ENCODE peak calls at places on chromosomes 6 and 20, in nine cellular contexts. Z is left ventricle myocardium inferior, W is MM.1S, K is OCI-LY7, R is prostate gland, G is cardiac fibroblast, T is stomach, S is AG10803, O is ovary. Q is an unnamed sample.

GRCh38 chr6:129946439-129947140 is 71.8 kb upstream of the L3MBTL3 start:
- DNase-seq in Z (no peak), W (no peak), K (no peak), R (no peak), G (no peak), T (no peak), S (no peak), O (no peak), Q (no peak)

GRCh38 chr6:71280701-71281100 is 7.9 kb upstream of the OGFRL1 start:
- DNase-seq in Z (no peak), W (no peak), K (no peak), R (no peak), G (no peak), T (no peak), S (no peak), O (no peak), Q (no peak)

GRCh38 chr6:165660881-165661415 is 2.1 kb downstream of the PDE10A start:
- DNase-seq in Z (peak), W (no peak), K (no peak), R (no peak), G (no peak), T (no peak), S (no peak), O (no peak), Q (no peak)

GRCh38 chr20:10556519-10557083 is 117.2 kb downstream of the JAG1 start:
- DNase-seq in Z (no peak), W (no peak), K (no peak), R (no peak), G (no peak), T (no peak), S (no peak), O (no peak), Q (no peak)

GRCh38 chr6:157547112-157547511 is 166.1 kb downstream of the ZDHHC14 start:
- DNase-seq in Z (no peak), W (no peak), K (no peak), R (no peak), G (no peak), T (no peak), S (no peak), O (no peak), Q (no peak)

GRCh38 chr6:111342913-111343312 is 140.1 kb downstream of the REV3L start:
- DNase-seq in Z (no peak), W (no peak), K (no peak), R (no peak), G (peak), T (no peak), S (no peak), O (no peak), Q (peak)

GRCh38 chr20:60484316-60484715 is 526.1 kb downstream of the CDH26 start:
- DNase-seq in Z (no peak), W (no peak), K (no peak), R (no peak), G (no peak), T (no peak), S (no peak), O (no peak), Q (no peak)

GRCh38 chr20:62043131-62043914 is 22.4 kb downstream of the TAF4 start:
- DNase-seq in Z (peak), W (no peak), K (no peak), R (no peak), G (peak), T (no peak), S (no peak), O (peak), Q (no peak)

GRCh38 chr6:101770116-101770515 is 376.6 kb downstream of the GRIK2 start:
- DNase-seq in Z (no peak), W (no peak), K (no peak), R (no peak), G (no peak), T (no peak), S (no peak), O (no peak), Q (no peak)

GRCh38 chr20:26163890-26164289 is 467.2 kb upstream of the ZNF337 start:
- DNase-seq in Z (no peak), W (no peak), K (no peak), R (no peak), G (peak), T (no peak), S (peak), O (no peak), Q (no peak)

GRCh38 chr20:24462461-24463010 is 6.9 kb upstream of the SYNDIG1 start:
- DNase-seq in Z (no peak), W (peak), K (no peak), R (no peak), G (no peak), T (no peak), S (no peak), O (no peak), Q (no peak)

GRCh38 chr20:39822667-39823066 is 860.5 kb downstream of the DHX35 start:
- DNase-seq in Z (no peak), W (no peak), K (no peak), R (no peak), G (peak), T (no peak), S (peak), O (no peak), Q (no peak)

GRCh38 chr6:104669483-104669882 is 190.2 kb downstream of the HACE1 start:
- DNase-seq in Z (no peak), W (no peak), K (no peak), R (no peak), G (no peak), T (no peak), S (no peak), O (no peak), Q (no peak)

GRCh38 chr6:13488896-13489237 is 1.5 kb upstream of the GFOD1 start:
- DNase-seq in Z (no peak), W (no peak), K (no peak), R (no peak), G (no peak), T (no peak), S (no peak), O (no peak), Q (no peak)

GRCh38 chr6:155943635-155944034 is 488.0 kb upstream of the NOX3 start:
- DNase-seq in Z (no peak), W (no peak), K (no peak), R (no peak), G (no peak), T (no peak), S (no peak), O (no peak), Q (no peak)

GRCh38 chr6:122286512-122286911 is 112.9 kb upstream of the HSF2 start:
- DNase-seq in Z (no peak), W (no peak), K (no peak), R (no peak), G (peak), T (no peak), S (peak), O (no peak), Q (no peak)

GRCh38 chr6:15247750-15248450 is 2.0 kb downstream of the JARID2 start:
- DNase-seq in Z (peak), W (peak), K (peak), R (peak), G (peak), T (peak), S (peak), O (peak), Q (peak)

GRCh38 chr6:16482702-16483314 is 244.4 kb downstream of the GMPR start:
- DNase-seq in Z (no peak), W (no peak), K (no peak), R (no peak), G (no peak), T (no peak), S (no peak), O (no peak), Q (peak)

GRCh38 chr6:21828689-21829088 is 235.1 kb downstream of the SOX4 start:
- DNase-seq in Z (no peak), W (no peak), K (no peak), R (no peak), G (no peak), T (no peak), S (no peak), O (no peak), Q (no peak)

GRCh38 chr6:23654745-23655144 is 471.3 kb upstream of the NRSN1 start:
- DNase-seq in Z (no peak), W (no peak), K (no peak), R (no peak), G (no peak), T (no peak), S (no peak), O (no peak), Q (no peak)

GRCh38 chr6:81995548-81996289 is 243.2 kb upstream of the TENT5A start:
- DNase-seq in Z (no peak), W (no peak), K (no peak), R (no peak), G (peak), T (no peak), S (peak), O (no peak), Q (no peak)

GRCh38 chr6:73985891-73986290 is 289.9 kb downstream of the CD109 start:
- DNase-seq in Z (no peak), W (no peak), K (no peak), R (no peak), G (peak), T (no peak), S (peak), O (no peak), Q (peak)

GRCh38 chr20:49543858-49544437 is 24.0 kb downstream of the PTGIS start:
- DNase-seq in Z (no peak), W (no peak), K (no peak), R (no peak), G (no peak), T (no peak), S (no peak), O (no peak), Q (no peak)

GRCh38 chr6:137223370-137224131 is 4.4 kb upstream of the IFNGR1 start:
- DNase-seq in Z (no peak), W (no peak), K (peak), R (peak), G (peak), T (peak), S (no peak), O (no peak), Q (peak)
- TF ChIP-seq CTCF in Z (no peak), W (no peak), K (no peak), R (no peak), G (no peak), T (no peak), S (no peak), O (no peak), Q (no peak)

DNA sequence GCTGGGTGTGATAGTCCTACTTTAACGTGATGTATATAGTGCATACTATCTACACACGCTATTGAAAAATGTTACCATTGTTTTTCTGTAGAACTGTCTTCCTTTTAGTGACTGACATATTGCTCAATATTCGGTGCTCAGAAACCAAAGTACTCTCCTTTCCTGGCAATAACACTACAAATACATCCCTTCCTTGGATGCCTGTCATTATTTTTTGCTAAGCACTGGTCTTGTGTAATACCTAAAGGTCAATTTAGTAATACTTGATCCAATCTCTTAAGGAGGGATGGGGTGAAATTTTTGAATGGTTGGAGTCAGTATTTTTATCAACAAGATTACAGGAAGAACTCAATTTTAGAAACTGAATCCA is 23.9 kb downstream of the CNR1 start:
- DNase-seq in Z (no peak), W (no peak), K (no peak), R (no peak), G (no peak), T (no peak), S (no peak), O (no peak), Q (no peak)
- H3K4me3 ChIP-seq in Z (no peak), W (no peak), K (peak), R (no peak), G (no peak), T (no peak), S (no peak), O (no peak), Q (no peak)

DNA sequence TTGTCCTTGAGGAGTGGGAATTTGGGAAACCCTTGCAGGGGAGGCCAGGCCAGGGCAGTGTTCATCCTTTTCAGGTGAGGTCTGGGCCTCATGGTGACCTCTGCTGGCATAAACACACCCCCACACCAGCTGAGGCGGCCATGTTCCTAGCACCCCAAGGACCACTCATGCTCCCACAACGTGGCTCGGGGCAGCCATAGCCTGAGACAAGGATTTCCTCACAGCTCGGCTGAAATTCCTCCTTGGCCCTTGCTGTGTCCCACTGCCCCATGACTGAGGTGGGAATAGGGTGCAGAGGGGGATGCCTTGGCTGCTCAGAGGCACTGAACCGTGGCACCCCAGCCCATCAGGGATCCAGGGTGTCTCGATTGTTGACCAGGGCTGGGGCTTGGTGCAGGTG is 27.3 kb upstream of the SPDEF start:
- DNase-seq in Z (no peak), W (no peak), K (no peak), R (no peak), G (no peak), T (no peak), S (no peak), O (no peak), Q (peak)
- TF ChIP-seq CTCF in Z (no peak), W (peak), K (no peak), R (no peak), G (peak), T (peak), S (peak), O (no peak), Q (peak)

DNA sequence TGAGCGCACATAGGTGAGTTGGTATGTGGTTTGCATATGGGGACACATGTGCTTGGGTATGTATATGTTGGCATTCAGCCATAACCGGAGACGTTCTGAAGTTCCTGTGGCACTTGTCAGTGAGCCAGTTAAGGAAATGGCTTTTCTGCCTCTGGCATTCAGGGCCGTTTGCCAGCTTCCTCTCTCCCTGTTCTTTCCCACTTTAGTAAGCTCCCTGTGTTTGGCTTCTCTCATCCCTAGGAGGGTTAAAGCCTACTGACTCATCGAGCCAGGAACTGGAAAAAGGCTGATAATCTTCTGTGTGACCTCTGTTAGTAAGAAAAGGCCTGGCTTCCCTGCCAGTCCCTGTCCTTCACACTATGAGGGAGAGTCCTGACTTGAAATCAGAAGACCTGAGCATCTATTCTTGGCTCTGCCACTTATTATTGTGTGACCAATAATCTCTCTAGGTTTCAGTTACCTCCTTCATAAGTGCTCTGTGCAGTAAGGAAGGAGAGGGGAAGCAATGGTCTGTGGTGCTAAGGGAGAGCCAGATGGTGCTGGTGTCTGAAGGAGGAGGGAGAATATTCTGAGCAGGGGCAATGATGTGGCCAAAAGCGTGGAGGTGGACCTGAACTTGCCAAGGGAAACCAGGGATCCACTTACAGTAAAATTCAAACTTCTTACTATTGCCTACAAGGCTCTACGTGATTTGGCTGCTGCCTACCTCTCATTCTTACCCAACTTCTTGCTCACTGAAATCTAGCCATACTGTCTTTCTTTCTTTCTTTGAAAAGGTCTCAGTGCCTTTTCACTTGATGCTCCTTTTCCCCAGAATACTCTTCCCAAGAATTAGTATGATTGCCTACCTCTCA is 31.4 kb downstream of the ACSS2 start:
- DNase-seq in Z (peak), W (no peak), K (no peak), R (peak), G (peak), T (peak), S (peak), O (peak), Q (no peak)
- H3K4me3 ChIP-seq in Z (no peak), W (no peak), K (no peak), R (no peak), G (no peak), T (no peak), S (no peak), O (no peak), Q (no peak)

DNA sequence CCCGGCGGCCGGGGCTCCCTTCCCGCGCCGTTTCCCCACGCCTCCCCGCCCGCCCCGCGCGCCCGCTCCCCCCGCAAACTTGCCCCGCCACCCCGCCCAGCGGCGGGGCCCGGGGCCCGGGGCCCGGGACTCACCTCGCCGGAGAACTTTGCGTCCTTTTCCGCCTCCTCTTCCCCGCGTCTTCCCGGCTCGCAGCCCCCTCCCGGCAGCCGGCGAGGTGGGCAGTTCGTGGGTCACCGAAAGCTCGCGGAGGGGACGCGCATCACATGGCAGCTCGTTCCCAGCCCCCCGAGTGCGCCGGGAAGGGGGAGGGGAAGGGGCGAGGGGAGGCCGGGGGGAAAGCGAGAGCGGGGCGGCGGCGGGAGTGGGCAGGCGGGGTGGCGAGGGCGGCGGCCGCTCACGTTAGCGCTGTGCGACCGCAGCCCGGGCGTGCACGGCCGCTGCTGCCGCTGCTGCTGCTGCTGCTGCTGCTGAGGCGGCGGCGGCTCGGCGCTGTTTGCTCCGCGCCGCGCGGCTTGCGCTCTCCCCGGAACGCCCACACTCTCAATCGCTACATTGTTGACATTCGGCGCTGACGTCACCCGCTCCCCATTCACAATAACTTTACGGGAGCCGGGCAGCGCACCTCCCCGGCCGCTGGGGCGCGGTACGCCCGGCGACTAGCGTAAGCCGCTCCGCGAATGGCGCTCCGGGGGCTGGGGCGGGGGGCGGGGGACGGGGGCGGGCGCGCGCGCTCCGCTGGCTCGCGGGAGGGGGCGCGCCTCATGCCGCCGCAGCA is at the start of gene BACH2:
- DNase-seq in Z (peak), W (peak), K (peak), R (peak), G (peak), T (peak), S (peak), O (peak), Q (peak)
- TF ChIP-seq CTCF in Z (peak), W (peak), K (no peak), R (no peak), G (no peak), T (no peak), S (no peak), O (peak), Q (no peak)

DNA sequence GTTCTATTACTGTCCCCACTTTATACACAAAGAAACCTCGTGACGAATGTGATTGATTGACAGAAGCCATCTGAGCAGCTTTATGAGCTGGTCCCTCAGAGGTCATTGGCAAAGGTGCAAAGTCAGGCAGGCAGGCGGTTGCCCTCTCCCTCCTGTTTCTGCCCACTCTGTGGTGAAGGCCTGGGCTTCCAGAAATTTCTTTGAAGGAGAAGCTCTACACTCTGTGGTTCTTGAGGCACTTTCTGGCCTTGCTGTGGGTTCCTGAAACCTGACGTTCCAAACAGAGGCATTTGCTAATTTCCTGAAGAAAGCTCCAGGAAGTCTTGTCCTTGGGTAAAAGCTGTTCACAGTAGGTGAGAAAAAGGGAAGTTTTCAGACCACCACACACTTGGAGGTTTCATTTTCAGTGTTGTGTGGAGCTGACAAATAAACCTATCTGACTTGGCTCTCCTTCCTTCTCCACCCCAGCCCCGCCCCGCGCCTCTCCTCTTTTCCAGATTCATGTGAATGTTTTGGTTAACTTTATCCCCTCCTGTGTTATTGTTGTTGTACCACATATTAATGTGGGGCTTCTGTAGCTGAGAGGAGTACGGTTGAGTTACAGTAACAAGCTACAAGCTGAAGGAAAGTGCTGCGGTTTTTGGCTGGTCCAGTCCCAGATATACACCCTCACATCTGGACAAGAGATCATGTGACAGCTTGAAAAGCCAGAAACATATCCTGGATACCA is 274.1 kb downstream of the CLIC5 start:
- DNase-seq in Z (no peak), W (peak), K (peak), R (no peak), G (no peak), T (peak), S (peak), O (no peak), Q (peak)
- H3K4me3 ChIP-seq in Z (no peak), W (peak), K (no peak), R (no peak), G (no peak), T (no peak), S (peak), O (no peak), Q (no peak)

DNA sequence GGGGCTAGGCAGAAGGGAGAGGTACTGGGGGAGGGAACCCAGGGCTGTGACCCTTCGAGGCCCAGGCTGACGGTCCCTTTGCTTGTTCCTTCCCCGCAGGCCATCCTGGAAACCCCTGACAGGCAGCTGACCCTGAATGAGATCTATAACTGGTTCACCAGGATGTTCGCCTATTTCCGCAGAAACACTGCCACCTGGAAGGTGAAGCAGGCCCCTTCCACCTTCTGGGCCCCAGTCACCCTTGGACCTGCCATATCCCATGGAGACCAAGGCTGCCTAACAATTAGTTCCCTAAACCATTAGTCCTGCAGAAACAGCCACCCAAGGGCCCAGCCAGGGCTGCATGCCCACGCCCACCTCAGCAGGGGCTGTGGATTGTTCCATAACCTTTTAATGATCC is 44.9 kb downstream of the FOXP4 start:
- DNase-seq in Z (no peak), W (no peak), K (no peak), R (no peak), G (no peak), T (no peak), S (no peak), O (no peak), Q (no peak)
- TF ChIP-seq CTCF in Z (no peak), W (no peak), K (no peak), R (no peak), G (no peak), T (no peak), S (no peak), O (no peak), Q (no peak)

GRCh38 chr20:41011551-41012067 is 17.0 kb upstream of the TOP1 start:
- DNase-seq in Z (no peak), W (peak), K (peak), R (no peak), G (no peak), T (no peak), S (no peak), O (no peak), Q (peak)
- H3K4me3 ChIP-seq in Z (no peak), W (peak), K (peak), R (no peak), G (no peak), T (no peak), S (no peak), O (no peak), Q (peak)